ENCODE peak calls at places on chromosomes 7 and 10, in eight cellular contexts. X is AG10803; U is stimulated activated naive CD4-positive, alpha-beta T cell; M is pancreas; D is skeletal muscle cell; P is D341Med; Y is dorsolateral prefrontal cortex; E is heart left ventricle. Z is an unnamed sample.

GRCh38 chr7:105439174-105439893 is 50.6 kb upstream of the SRPK2 start:
- DNase-seq in X (peak; percentile 96), U (no peak), M (no peak), D (no peak), P (no peak), Y (no peak), E (no peak), Z (peak; percentile 23)

GRCh38 chr7:127447326-127447945 is 54.9 kb upstream of the ZNF800 start:
- DNase-seq in X (peak; percentile 58), U (peak; percentile 48), M (no peak), D (peak; percentile 15), P (peak; percentile 79), Y (no peak), E (no peak), Z (peak; percentile 87)

GRCh38 chr10:24240001-24240751 is 31.2 kb downstream of the KIAA1217 start:
- DNase-seq in X (peak; percentile 32), U (no peak), M (no peak), D (no peak), P (no peak), Y (no peak), E (no peak), Z (no peak)

GRCh38 chr10:68167271-68167670 is 58.0 kb downstream of the MYPN start:
- DNase-seq in X (peak; percentile 36), U (no peak), M (no peak), D (no peak), P (no peak), Y (no peak), E (no peak), Z (no peak)

GRCh38 chr7:48101880-48102448 is 12.9 kb downstream of the UPP1 start:
- DNase-seq in X (no peak), U (no peak), M (no peak), D (no peak), P (peak; percentile 51), Y (no peak), E (no peak), Z (peak; percentile 57)

GRCh38 chr10:103682631-103683030 is 172.7 kb downstream of the SH3PXD2A start:
- DNase-seq in X (peak; percentile 75), U (no peak), M (no peak), D (no peak), P (no peak), Y (no peak), E (no peak), Z (no peak)

GRCh38 chr10:89185658-89186057 is 21.5 kb downstream of the CH25H start:
- DNase-seq in X (no peak), U (no peak), M (no peak), D (no peak), P (no peak), Y (no peak), E (no peak), Z (no peak)

GRCh38 chr7:29684787-29685650 is 121.3 kb upstream of the WIPF3 start:
- DNase-seq in X (peak; percentile 73), U (peak; percentile 63), M (peak; percentile 86), D (peak; percentile 14), P (peak; percentile 80), Y (peak; percentile 71), E (peak; percentile 86), Z (peak; percentile 81)

GRCh38 chr7:150471886-150472285 is 21.5 kb downstream of the GIMAP8 start:
- DNase-seq in X (no peak), U (no peak), M (no peak), D (no peak), P (no peak), Y (no peak), E (no peak), Z (no peak)

GRCh38 chr7:106102387-106102966 is 9.6 kb downstream of the SYPL1 start:
- DNase-seq in X (no peak), U (no peak), M (no peak), D (no peak), P (no peak), Y (no peak), E (no peak), Z (no peak)

GRCh38 chr7:83648464-83649241 is at the start of gene SEMA3E:
- DNase-seq in X (peak; percentile 20), U (no peak), M (no peak), D (peak; percentile 17), P (no peak), Y (peak; percentile 7), E (no peak), Z (no peak)

GRCh38 chr10:126663328-126663727 is 7.2 kb downstream of the C10orf90 start:
- DNase-seq in X (peak; percentile 92), U (no peak), M (no peak), D (peak; percentile 96), P (no peak), Y (peak; percentile 88), E (peak; percentile 73), Z (no peak)

GRCh38 chr7:1225462-1226154 is 7.1 kb upstream of the UNCX start:
- DNase-seq in X (no peak), U (peak; percentile 51), M (peak; percentile 78), D (no peak), P (peak; percentile 89), Y (no peak), E (no peak), Z (no peak)

GRCh38 chr10:113142601-113143000 is 192.6 kb downstream of the TCF7L2 start:
- DNase-seq in X (no peak), U (no peak), M (no peak), D (no peak), P (no peak), Y (no peak), E (no peak), Z (no peak)

GRCh38 chr7:32522746-32523145 is 27.5 kb downstream of the AVL9 start:
- DNase-seq in X (no peak), U (no peak), M (no peak), D (no peak), P (no peak), Y (no peak), E (no peak), Z (no peak)

GRCh38 chr10:113488186-113488585 is 64.7 kb upstream of the HABP2 start:
- DNase-seq in X (no peak), U (no peak), M (no peak), D (no peak), P (no peak), Y (no peak), E (no peak), Z (no peak)

GRCh38 chr7:152512711-152513110 is 76.9 kb upstream of the KMT2C start:
- DNase-seq in X (no peak), U (peak; percentile 37), M (no peak), D (no peak), P (no peak), Y (no peak), E (no peak), Z (no peak)

GRCh38 chr7:121271098-121271497 is 57.7 kb upstream of the WNT16 start:
- DNase-seq in X (no peak), U (no peak), M (no peak), D (no peak), P (no peak), Y (no peak), E (no peak), Z (no peak)

GRCh38 chr10:80455461-80456345 is 1.6 kb downstream of the TSPAN14 start:
- DNase-seq in X (no peak), U (no peak), M (no peak), D (no peak), P (no peak), Y (no peak), E (no peak), Z (no peak)

GRCh38 chr7:128129224-128129864 is 98.1 kb upstream of the LRRC4 start:
- DNase-seq in X (no peak), U (no peak), M (no peak), D (no peak), P (no peak), Y (no peak), E (no peak), Z (no peak)

GRCh38 chr10:48811917-48812316 is 127.2 kb downstream of the WDFY4 start:
- DNase-seq in X (peak; percentile 29), U (no peak), M (no peak), D (no peak), P (no peak), Y (no peak), E (no peak), Z (no peak)

GRCh38 chr10:119315128-119316001 is 108.0 kb downstream of the GRK5 start:
- DNase-seq in X (peak; percentile 83), U (no peak), M (no peak), D (peak; percentile 85), P (no peak), Y (peak; percentile 35), E (peak; percentile 73), Z (peak; percentile 15)

GRCh38 chr7:32163141-32163806 is 93.1 kb upstream of the PDE1C start:
- DNase-seq in X (peak; percentile 95), U (no peak), M (peak; percentile 54), D (peak; percentile 89), P (no peak), Y (no peak), E (peak; percentile 76), Z (peak; percentile 59)

GRCh38 chr7:114921636-114922150 is at the start of gene MDFIC:
- DNase-seq in X (no peak), U (no peak), M (peak; percentile 60), D (no peak), P (peak; percentile 21), Y (no peak), E (no peak), Z (no peak)

GRCh38 chr10:68870061-68870460 is 31.1 kb upstream of the DDX50 start:
- DNase-seq in X (no peak), U (no peak), M (no peak), D (no peak), P (no peak), Y (no peak), E (no peak), Z (no peak)

GRCh38 chr10:34641913-34642558 is 173.1 kb downstream of the PARD3 start:
- DNase-seq in X (no peak), U (no peak), M (no peak), D (no peak), P (no peak), Y (no peak), E (no peak), Z (peak; percentile 23)

GRCh38 chr7:22613466-22613865 is 113.5 kb upstream of the STEAP1B start:
- DNase-seq in X (peak; percentile 83), U (no peak), M (no peak), D (no peak), P (no peak), Y (no peak), E (no peak), Z (no peak)

GRCh38 chr10:5788969-5789368 is 24.3 kb downstream of the GDI2 start:
- DNase-seq in X (no peak), U (no peak), M (no peak), D (no peak), P (no peak), Y (no peak), E (no peak), Z (no peak)

GRCh38 chr7:131293018-131293417 is 34.7 kb upstream of the MKLN1 start:
- DNase-seq in X (peak; percentile 74), U (no peak), M (no peak), D (peak; percentile 39), P (no peak), Y (no peak), E (peak; percentile 72), Z (no peak)

GRCh38 chr10:119237722-119238436 is 30.5 kb downstream of the GRK5 start:
- DNase-seq in X (no peak), U (peak; percentile 17), M (no peak), D (no peak), P (no peak), Y (no peak), E (peak; percentile 45), Z (peak; percentile 61)

GRCh38 chr10:128567561-128567960 is 441.3 kb upstream of the MKI67 start:
- DNase-seq in X (no peak), U (no peak), M (no peak), D (no peak), P (no peak), Y (no peak), E (no peak), Z (no peak)

GRCh38 chr7:105014725-105015630 is 973 bp downstream of the KMT2E start:
- DNase-seq in X (peak; percentile 28), U (peak; percentile 59), M (no peak), D (no peak), P (peak; percentile 40), Y (peak; percentile 59), E (peak; percentile 53), Z (peak; percentile 81)

GRCh38 chr10:107163904-107164861 is at the start of gene SORCS1:
- DNase-seq in X (no peak), U (no peak), M (peak; percentile 75), D (no peak), P (peak; percentile 71), Y (peak; percentile 49), E (peak; percentile 27), Z (peak; percentile 51)

GRCh38 chr10:61078542-61078941 is 134.6 kb upstream of the RHOBTB1 start:
- DNase-seq in X (peak; percentile 16), U (no peak), M (no peak), D (peak; percentile 10), P (no peak), Y (no peak), E (no peak), Z (no peak)